ENCODE peak calls at places on chromosomes 4 and X, in four cellular contexts. T is neuronal stem cell, Z is endodermal cell, H is GM23248. O is an unnamed sample.

GRCh38 chr4:186587416-186588018 is 32.1 kb upstream of the MTNR1A start:
- DNase-seq in H (peak; percentile 70), T (peak; percentile 57), Z (peak; percentile 87), O (peak; percentile 25)

GRCh38 chr4:165328708-165329107 is 1.2 kb downstream of the MSMO1 start:
- DNase-seq in H (peak; percentile 32), Z (no peak), T (no peak), O (no peak)

GRCh38 chr4:80876810-80877209 is 153.7 kb upstream of the BMP3 start:
- DNase-seq in H (peak; percentile 27), T (no peak), Z (no peak), O (no peak)

GRCh38 chrX:147635186-147635585 is 276.5 kb upstream of the FMR1 start:
- DNase-seq in Z (no peak), T (no peak), H (no peak), O (no peak)

GRCh38 chrX:104351173-104351769 is 96.5 kb upstream of the ESX1 start:
- DNase-seq in T (no peak), H (peak; percentile 91), Z (no peak), O (no peak)

GRCh38 chr4:103002551-103002950 is 17.0 kb downstream of the SLC9B1 start:
- DNase-seq in T (no peak), Z (no peak), H (peak; percentile 63), O (no peak)

GRCh38 chr4:54192811-54193210 is 36.3 kb upstream of the PDGFRA start:
- DNase-seq in T (no peak), Z (peak; percentile 49), H (no peak), O (no peak)

GRCh38 chrX:75746891-75747639 is 38.0 kb downstream of the MAGEE2 start:
- DNase-seq in T (no peak), H (peak; percentile 70), Z (peak; percentile 70), O (peak; percentile 15)

GRCh38 chr4:25861951-25862410 is 807 bp downstream of the SEL1L3 start:
- DNase-seq in H (peak; percentile 70), T (no peak), Z (peak; percentile 72), O (no peak)

GRCh38 chr4:160235771-160236170 is 1132.9 kb downstream of the RAPGEF2 start:
- DNase-seq in T (no peak), Z (no peak), H (no peak), O (no peak)

GRCh38 chr4:114464873-114465272 is 133.7 kb upstream of the UGT8 start:
- DNase-seq in H (peak; percentile 10), T (no peak), Z (no peak), O (no peak)

GRCh38 chr4:2076908-2077534 is 17.9 kb downstream of the NAT8L start:
- DNase-seq in H (no peak), T (no peak), Z (peak; percentile 36), O (no peak)

GRCh38 chr4:108210989-108211725 is 42.4 kb upstream of the LEF1 start:
- DNase-seq in Z (no peak), T (no peak), H (no peak), O (no peak)

GRCh38 chr4:123785515-123785914 is 388.9 kb downstream of the SPRY1 start:
- DNase-seq in H (peak; percentile 97), T (no peak), Z (peak; percentile 54), O (peak; percentile 28)

GRCh38 chr4:6134612-6135220 is 65.6 kb downstream of the JAKMIP1 start:
- DNase-seq in T (no peak), Z (no peak), H (peak; percentile 3), O (no peak)

GRCh38 chr4:140769209-140769608 is 13.0 kb upstream of the TBC1D9 start:
- DNase-seq in T (no peak), H (no peak), Z (no peak), O (no peak)

GRCh38 chr4:7158081-7158750 is 34.1 kb upstream of the SORCS2 start:
- DNase-seq in T (no peak), Z (no peak), H (no peak), O (no peak)

GRCh38 chr4:67608047-67608446 is 49.5 kb downstream of the STAP1 start:
- DNase-seq in Z (no peak), H (peak; percentile 2), T (no peak), O (no peak)

GRCh38 chr4:176185068-176185467 is 10.3 kb downstream of the SPATA4 start:
- DNase-seq in T (no peak), H (peak; percentile 88), Z (no peak), O (no peak)

GRCh38 chrX:36957425-36958328 is 50.5 kb upstream of the FAM47C start:
- DNase-seq in Z (peak; percentile 90), T (peak; percentile 31), H (no peak), O (peak; percentile 49)

DNA sequence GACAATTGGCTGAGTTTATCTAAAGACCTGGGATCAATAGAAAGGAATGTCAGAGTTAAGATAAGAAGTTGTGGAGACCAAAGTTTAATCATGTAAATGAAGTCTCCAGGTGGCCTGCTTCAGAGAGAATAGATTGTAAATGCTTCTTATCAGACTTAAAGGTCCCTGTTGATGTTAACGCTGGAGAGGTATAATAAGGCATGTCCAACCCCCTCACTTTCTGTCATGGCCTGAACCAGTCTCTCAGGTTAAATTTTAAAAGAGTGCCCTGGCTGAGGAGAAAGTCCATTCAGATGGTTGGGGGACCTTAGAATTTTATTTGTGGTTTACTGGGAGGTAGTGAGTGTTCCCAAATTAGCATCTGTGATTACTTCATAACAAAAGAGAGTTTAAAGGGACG is 86.7 kb downstream of the AKAP4 start:
- DNase-seq in H (no peak), Z (peak; percentile 47), T (no peak), O (peak; percentile 55)
- H3K9ac ChIP-seq in H (no peak overlapping the region), Z (no peak overlapping the region), T (no peak overlapping the region), O (no peak overlapping the region)

DNA sequence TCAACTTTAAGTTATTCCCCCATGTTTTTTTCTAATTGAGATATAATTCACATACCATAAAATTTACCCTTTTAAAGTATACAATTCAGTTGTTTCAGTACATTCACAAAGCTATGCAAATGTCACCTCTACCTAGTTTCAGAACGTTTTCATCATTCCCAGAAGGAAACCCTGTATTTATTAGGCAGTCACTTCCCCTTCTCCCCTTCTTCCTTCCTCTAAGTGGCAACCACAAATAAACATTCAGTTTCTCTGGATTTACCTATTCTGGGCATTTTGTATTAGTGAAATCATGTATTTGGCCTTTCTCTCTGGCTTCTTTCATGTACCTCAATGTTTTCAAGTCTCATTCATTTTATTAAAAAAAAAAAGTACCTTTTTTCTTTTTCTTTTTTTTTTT is 101.9 kb downstream of the TET2 start:
- DNase-seq in H (no peak), Z (no peak), T (no peak), O (no peak)
- H3K9ac ChIP-seq in H (no peak overlapping the region), Z (no peak overlapping the region), T (no peak overlapping the region), O (no peak overlapping the region)

GRCh38 chrX:120310861-120311631 is at the start of gene TMEM255A:
- DNase-seq in Z (peak; percentile 71), H (peak; percentile 21), T (peak; percentile 18), O (peak; percentile 35)
- H3K9ac ChIP-seq in Z (peak within 1 kb of the TSS; percentile 18), H (no peak within 1 kb of the TSS), T (peak within 1 kb of the TSS; percentile 70), O (peak within 1 kb of the TSS; percentile 74)

DNA sequence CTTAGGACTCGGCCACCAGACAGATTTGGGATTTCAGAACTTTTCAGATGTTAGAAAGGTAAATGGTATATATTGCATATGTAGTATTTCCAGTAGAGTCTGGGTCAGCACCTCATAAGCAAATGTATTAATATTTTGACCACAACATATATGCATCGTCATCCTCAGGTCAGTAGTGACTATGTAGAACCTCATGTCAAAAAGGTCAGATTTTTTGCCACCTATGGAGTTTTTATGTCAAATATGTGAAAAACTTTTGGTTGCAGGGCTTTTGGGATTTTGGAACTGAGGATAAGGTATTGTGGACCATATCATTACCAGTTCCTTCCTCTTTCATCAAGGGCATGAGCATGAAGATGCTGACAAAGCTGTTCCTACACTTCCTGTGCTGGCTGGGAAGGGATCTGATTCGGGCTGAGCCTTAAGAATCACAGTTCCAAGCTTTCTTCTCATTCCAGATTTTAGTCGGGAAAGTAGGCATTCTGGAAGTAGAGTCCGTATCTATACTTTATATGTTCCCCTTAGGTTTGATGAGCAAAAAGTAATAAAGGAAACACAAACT is 183.0 kb upstream of the PGRMC2 start:
- DNase-seq in Z (no peak), T (no peak), H (no peak), O (no peak)
- H3K9ac ChIP-seq in Z (no peak overlapping the region), T (no peak overlapping the region), H (no peak overlapping the region), O (no peak overlapping the region)

GRCh38 chrX:118974908-118975671 is 672 bp downstream of the LONRF3 start:
- DNase-seq in H (peak; percentile 53), Z (peak; percentile 71), T (no peak), O (no peak)

GRCh38 chrX:118973389-118974087 is 880 bp upstream of the LONRF3 start:
- DNase-seq in Z (no peak), H (peak; percentile 32), T (no peak), O (no peak)

GRCh38 chrX:118976599-118977340 is 2.4 kb downstream of the LONRF3 start:
- DNase-seq in T (no peak), H (peak; percentile 31), Z (peak; percentile 54), O (no peak)

GRCh38 chrX:118975831-118976598 is 1.6 kb downstream of the LONRF3 start:
- DNase-seq in Z (peak; percentile 69), T (no peak), H (peak; percentile 50), O (no peak)

GRCh38 chrX:118974088-118974907 is at the start of gene LONRF3:
- DNase-seq in H (peak; percentile 70), T (no peak), Z (peak; percentile 53), O (no peak)
- H3K9ac ChIP-seq in H (no peak within 1 kb of the TSS), T (peak within 1 kb of the TSS; percentile 80), Z (no peak within 1 kb of the TSS), O (no peak within 1 kb of the TSS)

GRCh38 chr4:138049350-138049749 is 192.8 kb downstream of the SLC7A11 start:
- DNase-seq in Z (no peak), T (no peak), H (no peak), O (no peak)
- H3K9ac ChIP-seq in Z (no peak overlapping the region), T (no peak overlapping the region), H (no peak overlapping the region), O (no peak overlapping the region)

GRCh38 chr4:169014581-169014980 is 4.5 kb upstream of the CBR4 start:
- DNase-seq in Z (no peak), H (peak; percentile 55), T (no peak), O (no peak)

GRCh38 chr4:169013396-169013795 is 3.3 kb upstream of the CBR4 start:
- DNase-seq in Z (no peak), T (no peak), H (no peak), O (no peak)

GRCh38 chr4:169017971-169018370 is 7.9 kb upstream of the CBR4 start:
- DNase-seq in T (peak; percentile 59), Z (peak; percentile 86), H (no peak), O (no peak)

GRCh38 chr4:169018406-169018805 is 8.4 kb upstream of the CBR4 start:
- DNase-seq in T (no peak), H (no peak), Z (no peak), O (no peak)

DNA sequence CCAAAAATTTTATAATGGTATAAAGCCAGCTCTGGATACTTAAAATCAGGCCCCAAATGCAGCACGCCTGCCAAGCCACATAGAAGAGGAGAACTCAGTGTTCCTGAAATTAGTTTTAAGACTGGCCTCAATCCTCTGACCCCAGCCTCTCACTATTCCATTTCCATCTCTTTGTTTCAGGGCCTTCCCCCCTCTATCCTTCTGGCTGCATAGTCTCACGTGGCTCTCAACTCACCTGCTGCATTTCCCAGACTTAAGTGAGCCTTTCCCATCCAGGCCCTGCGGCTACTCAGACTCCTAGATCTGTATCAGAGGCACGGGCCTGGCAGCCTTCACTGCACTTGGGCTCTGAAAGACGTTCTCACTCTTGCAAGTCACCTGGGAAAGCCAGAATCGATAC is 5.2 kb upstream of the CBR4 start:
- DNase-seq in H (peak; percentile 19), T (no peak), Z (peak; percentile 58), O (no peak)
- H3K9ac ChIP-seq in H (peak overlapping the region; percentile 35), T (no peak overlapping the region), Z (no peak overlapping the region), O (no peak overlapping the region)